ENCODE peak calls at places on chromosomes 6 and 20, in four cellular contexts. One of them, this sample, is unnamed.
A peak's percentile ranks its signal among the peaks of the same experiment; 100 is the strongest.

GRCh38 chr20:25315418-25316210 is 67.7 kb downstream of the PYGB start:
- DNase-seq in body of pancreas: peak; percentile 3
- DNase-seq in stromal cell of bone marrow: peak; percentile 28
- DNase-seq in adrenal gland: no peak
- DNase-seq in this sample: no peak

GRCh38 chr20:38961530-38962043 is 557 bp upstream of the DHX35 start:
- DNase-seq in body of pancreas: no peak
- DNase-seq in adrenal gland: no peak
- DNase-seq in stromal cell of bone marrow: no peak
- DNase-seq in this sample: no peak

GRCh38 chr20:62590301-62591121 is 51.8 kb upstream of the SLCO4A1 start:
- DNase-seq in stromal cell of bone marrow: peak; percentile 84
- DNase-seq in adrenal gland: peak; percentile 90
- DNase-seq in body of pancreas: no peak
- DNase-seq in this sample: peak; percentile 46

GRCh38 chr6:31418251-31418650 is 14.9 kb downstream of the MICA start:
- DNase-seq in stromal cell of bone marrow: no peak
- DNase-seq in adrenal gland: no peak
- DNase-seq in body of pancreas: no peak
- DNase-seq in this sample: no peak

GRCh38 chr20:16175322-16175721 is 397.9 kb downstream of the KIF16B start:
- DNase-seq in body of pancreas: no peak
- DNase-seq in adrenal gland: no peak
- DNase-seq in stromal cell of bone marrow: no peak
- DNase-seq in this sample: no peak

GRCh38 chr6:110877154-110877564 is 2.6 kb downstream of the AMD1 start:
- DNase-seq in adrenal gland: no peak
- DNase-seq in stromal cell of bone marrow: no peak
- DNase-seq in body of pancreas: no peak
- DNase-seq in this sample: no peak

GRCh38 chr20:50303573-50304500 is 113.2 kb downstream of the CEBPB start:
- DNase-seq in adrenal gland: peak; percentile 79
- DNase-seq in stromal cell of bone marrow: no peak
- DNase-seq in body of pancreas: peak; percentile 82
- DNase-seq in this sample: no peak

GRCh38 chr6:131867744-131868143 is 59.9 kb downstream of the ENPP1 start:
- DNase-seq in stromal cell of bone marrow: no peak
- DNase-seq in body of pancreas: no peak
- DNase-seq in adrenal gland: no peak
- DNase-seq in this sample: no peak

GRCh38 chr6:161169060-161169459 is 104.8 kb downstream of the AGPAT4 start:
- DNase-seq in body of pancreas: no peak
- DNase-seq in adrenal gland: no peak
- DNase-seq in stromal cell of bone marrow: no peak
- DNase-seq in this sample: no peak

GRCh38 chr20:64226686-64227576 is 28.6 kb upstream of the PCMTD2 start:
- DNase-seq in stromal cell of bone marrow: no peak
- DNase-seq in body of pancreas: no peak
- DNase-seq in adrenal gland: no peak
- DNase-seq in this sample: no peak

GRCh38 chr6:54014440-54014839 is 96.8 kb upstream of the MLIP start:
- DNase-seq in adrenal gland: no peak
- DNase-seq in stromal cell of bone marrow: no peak
- DNase-seq in body of pancreas: no peak
- DNase-seq in this sample: no peak

GRCh38 chr6:113636357-113636824 is 220.8 kb upstream of the MARCKS start:
- DNase-seq in stromal cell of bone marrow: no peak
- DNase-seq in adrenal gland: no peak
- DNase-seq in body of pancreas: peak; percentile 15
- DNase-seq in this sample: no peak

GRCh38 chr20:62898970-62899632 is 27.2 kb downstream of the DIDO1 start:
- DNase-seq in adrenal gland: no peak
- DNase-seq in stromal cell of bone marrow: no peak
- DNase-seq in body of pancreas: no peak
- DNase-seq in this sample: no peak

GRCh38 chr20:19205999-19206398 is 6.4 kb upstream of the SLC24A3 start:
- DNase-seq in body of pancreas: peak; percentile 76
- DNase-seq in adrenal gland: peak; percentile 63
- DNase-seq in stromal cell of bone marrow: peak; percentile 11
- DNase-seq in this sample: no peak

GRCh38 chr20:20710847-20711315 is 1.6 kb downstream of the RALGAPA2 start:
- DNase-seq in adrenal gland: no peak
- DNase-seq in stromal cell of bone marrow: no peak
- DNase-seq in body of pancreas: peak; percentile 82
- DNase-seq in this sample: no peak

GRCh38 chr6:147740326-147740725 is 231.8 kb downstream of the SAMD5 start:
- DNase-seq in adrenal gland: no peak
- DNase-seq in stromal cell of bone marrow: no peak
- DNase-seq in body of pancreas: no peak
- DNase-seq in this sample: no peak

GRCh38 chr20:48765359-48765758 is 62.4 kb downstream of the PREX1 start:
- DNase-seq in adrenal gland: no peak
- DNase-seq in body of pancreas: no peak
- DNase-seq in stromal cell of bone marrow: no peak
- DNase-seq in this sample: no peak

GRCh38 chr6:13428528-13429405 is 58.6 kb downstream of the GFOD1 start:
- DNase-seq in stromal cell of bone marrow: no peak
- DNase-seq in adrenal gland: no peak
- DNase-seq in body of pancreas: no peak
- DNase-seq in this sample: no peak

GRCh38 chr6:3755637-3756515 is 4.4 kb upstream of the PXDC1 start:
- DNase-seq in body of pancreas: no peak
- DNase-seq in stromal cell of bone marrow: no peak
- DNase-seq in adrenal gland: no peak
- DNase-seq in this sample: no peak

GRCh38 chr20:25058051-25058796 is at the start of gene ACSS1:
- DNase-seq in body of pancreas: peak; percentile 76
- DNase-seq in stromal cell of bone marrow: no peak
- DNase-seq in adrenal gland: peak; percentile 28
- DNase-seq in this sample: no peak

GRCh38 chr6:92723390-92723931 is 695.9 kb downstream of the EPHA7 start:
- DNase-seq in adrenal gland: no peak
- DNase-seq in body of pancreas: no peak
- DNase-seq in stromal cell of bone marrow: no peak
- DNase-seq in this sample: no peak

GRCh38 chr6:33958208-33958862 is 154.5 kb upstream of the MLN start:
- DNase-seq in adrenal gland: no peak
- DNase-seq in stromal cell of bone marrow: no peak
- DNase-seq in body of pancreas: peak; percentile 17
- DNase-seq in this sample: no peak

This sample was measured in GM04503.